ENCODE peak calls at places on chromosomes 5 and 9, in six cellular contexts. One of them, this sample, is unnamed. For H3K4me1, the result is how much of the 10 kb centered on the place peaks cover.

GRCh38 chr5:68154119-68154857 is 61.3 kb upstream of the PIK3R1 start:
- DNase-seq in hepatocyte: no peak
- DNase-seq in right lobe of liver: no peak
- DNase-seq in lower lobe of right lung: no peak
- DNase-seq in GM23338: no peak
- DNase-seq in endothelial cell of umbilical vein: no peak
- DNase-seq in this sample: no peak

GRCh38 chr5:129395247-129395646 is 64.9 kb upstream of the ADAMTS19 start:
- DNase-seq in hepatocyte: no peak
- DNase-seq in right lobe of liver: no peak
- DNase-seq in lower lobe of right lung: no peak
- DNase-seq in GM23338: peak
- DNase-seq in endothelial cell of umbilical vein: no peak
- DNase-seq in this sample: no peak

GRCh38 chr9:96116275-96117051 is 185.5 kb downstream of the HSD17B3 start:
- DNase-seq in hepatocyte: peak
- DNase-seq in right lobe of liver: no peak
- DNase-seq in lower lobe of right lung: no peak
- DNase-seq in GM23338: no peak
- DNase-seq in endothelial cell of umbilical vein: no peak
- DNase-seq in this sample: peak

GRCh38 chr9:80878556-80878955 is 810.8 kb downstream of the TLE1 start:
- DNase-seq in hepatocyte: no peak
- DNase-seq in right lobe of liver: no peak
- DNase-seq in lower lobe of right lung: no peak
- DNase-seq in GM23338: no peak
- DNase-seq in endothelial cell of umbilical vein: no peak
- DNase-seq in this sample: no peak

GRCh38 chr9:89874351-89875321 is 269.8 kb downstream of the GADD45G start:
- DNase-seq in hepatocyte: no peak
- DNase-seq in right lobe of liver: peak
- DNase-seq in lower lobe of right lung: peak
- DNase-seq in GM23338: no peak
- DNase-seq in endothelial cell of umbilical vein: no peak
- DNase-seq in this sample: no peak

GRCh38 chr9:7163957-7164356 is 406.2 kb downstream of the KDM4C start:
- DNase-seq in hepatocyte: no peak
- DNase-seq in right lobe of liver: no peak
- DNase-seq in lower lobe of right lung: no peak
- DNase-seq in GM23338: no peak
- DNase-seq in endothelial cell of umbilical vein: no peak
- DNase-seq in this sample: no peak

GRCh38 chr9:116342941-116343340 is 189.3 kb downstream of the PAPPA start:
- DNase-seq in hepatocyte: no peak
- DNase-seq in right lobe of liver: no peak
- DNase-seq in lower lobe of right lung: no peak
- DNase-seq in GM23338: no peak
- DNase-seq in endothelial cell of umbilical vein: no peak
- DNase-seq in this sample: no peak

GRCh38 chr5:144183254-144183889 is 12.7 kb downstream of the KCTD16 start:
- DNase-seq in hepatocyte: peak
- DNase-seq in right lobe of liver: no peak
- DNase-seq in lower lobe of right lung: no peak
- DNase-seq in GM23338: peak
- DNase-seq in endothelial cell of umbilical vein: peak
- DNase-seq in this sample: no peak

GRCh38 chr9:125989090-125989501 is 241.9 kb downstream of the PBX3 start:
- DNase-seq in hepatocyte: no peak
- DNase-seq in right lobe of liver: peak
- DNase-seq in lower lobe of right lung: peak
- DNase-seq in GM23338: no peak
- DNase-seq in endothelial cell of umbilical vein: no peak
- DNase-seq in this sample: no peak

GRCh38 chr9:18438951-18439350 is 35.0 kb upstream of the ADAMTSL1 start:
- DNase-seq in hepatocyte: no peak
- DNase-seq in right lobe of liver: no peak
- DNase-seq in lower lobe of right lung: no peak
- DNase-seq in GM23338: no peak
- DNase-seq in endothelial cell of umbilical vein: no peak
- DNase-seq in this sample: no peak

GRCh38 chr5:40410939-40411635 is 268.6 kb upstream of the PTGER4 start:
- DNase-seq in hepatocyte: no peak
- DNase-seq in right lobe of liver: no peak
- DNase-seq in lower lobe of right lung: no peak
- DNase-seq in GM23338: no peak
- DNase-seq in endothelial cell of umbilical vein: no peak
- DNase-seq in this sample: no peak

GRCh38 chr9:120929392-120929791 is 2.8 kb upstream of the TRAF1 start:
- DNase-seq in hepatocyte: no peak
- DNase-seq in right lobe of liver: no peak
- DNase-seq in lower lobe of right lung: no peak
- DNase-seq in GM23338: no peak
- DNase-seq in endothelial cell of umbilical vein: no peak
- DNase-seq in this sample: no peak

GRCh38 chr5:40080191-40080590 is 599.5 kb upstream of the PTGER4 start:
- DNase-seq in hepatocyte: no peak
- DNase-seq in right lobe of liver: no peak
- DNase-seq in lower lobe of right lung: no peak
- DNase-seq in GM23338: no peak
- DNase-seq in endothelial cell of umbilical vein: peak
- DNase-seq in this sample: no peak

GRCh38 chr5:139974661-139975060 is 68.4 kb downstream of the NRG2 start:
- DNase-seq in hepatocyte: no peak
- DNase-seq in right lobe of liver: no peak
- DNase-seq in lower lobe of right lung: no peak
- DNase-seq in GM23338: peak
- DNase-seq in endothelial cell of umbilical vein: no peak
- DNase-seq in this sample: no peak

DNA sequence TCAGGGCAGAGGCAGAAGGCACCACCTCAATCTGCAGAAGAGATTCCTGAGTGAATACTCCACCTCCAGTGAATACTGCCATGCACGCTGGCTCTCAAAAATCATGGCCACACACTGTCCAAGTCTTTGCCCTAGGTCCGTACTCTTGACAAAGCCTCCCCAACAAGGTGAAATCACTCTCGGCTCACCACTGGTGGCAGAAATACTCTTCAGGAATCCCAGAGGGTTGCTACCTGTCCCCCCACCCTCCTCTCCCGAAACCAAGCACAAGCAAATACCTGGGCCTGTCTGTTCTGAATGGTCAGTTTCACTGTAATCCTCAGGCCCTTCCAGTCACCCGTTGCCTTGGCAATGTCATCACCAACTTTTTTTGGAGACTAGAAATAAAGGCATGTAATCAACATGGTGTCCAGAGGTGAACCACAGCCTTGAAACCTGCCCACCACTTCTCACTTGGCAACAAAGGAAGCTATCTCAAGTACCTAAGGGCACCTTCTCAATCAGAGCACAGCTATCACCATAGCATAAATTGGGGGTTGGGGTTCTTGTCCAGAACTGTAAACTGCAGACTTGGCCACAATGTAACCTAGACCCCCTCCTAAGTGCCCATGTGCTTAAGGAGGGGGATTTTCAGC is 1.8 kb downstream of the RPL12 start:
- DNase-seq in hepatocyte: no peak
- DNase-seq in right lobe of liver: no peak
- DNase-seq in lower lobe of right lung: no peak
- DNase-seq in GM23338: no peak
- DNase-seq in endothelial cell of umbilical vein: no peak
- DNase-seq in this sample: no peak
- H3K4me3 ChIP-seq in hepatocyte: peak
- H3K4me3 ChIP-seq in right lobe of liver: peak
- H3K4me3 ChIP-seq in lower lobe of right lung: peak
- H3K4me3 ChIP-seq in GM23338: peak
- H3K4me3 ChIP-seq in endothelial cell of umbilical vein: peak
- H3K4me3 ChIP-seq in this sample: no peak

DNA sequence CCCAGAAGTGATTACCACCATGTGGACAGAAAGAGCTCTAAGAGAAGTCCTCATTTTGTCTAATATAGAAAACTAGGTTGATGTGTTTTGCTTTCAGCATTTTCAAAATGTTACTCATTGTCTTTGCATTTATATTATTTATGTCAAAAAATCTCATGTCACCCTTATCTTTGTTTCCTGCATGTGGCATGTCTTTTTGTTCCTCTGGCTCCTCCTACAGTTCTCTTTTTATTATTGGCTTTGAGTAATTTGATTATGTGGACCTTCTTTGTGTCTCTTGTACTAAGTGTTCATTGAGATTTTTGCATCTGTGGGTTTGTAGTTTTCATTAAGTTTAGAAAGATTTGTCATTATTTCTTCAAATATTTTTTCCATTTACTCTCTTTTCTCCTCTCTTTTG is 58.8 kb downstream of the GNG10 start:
- DNase-seq in hepatocyte: no peak
- DNase-seq in right lobe of liver: no peak
- DNase-seq in lower lobe of right lung: no peak
- DNase-seq in GM23338: no peak
- DNase-seq in endothelial cell of umbilical vein: peak
- DNase-seq in this sample: no peak
- TF ChIP-seq CTCF in hepatocyte: no peak
- TF ChIP-seq CTCF in right lobe of liver: no peak
- TF ChIP-seq CTCF in lower lobe of right lung: no peak
- TF ChIP-seq CTCF in GM23338: no peak
- TF ChIP-seq CTCF in endothelial cell of umbilical vein: no peak
- TF ChIP-seq CTCF in this sample: no peak

GRCh38 chr5:116518423-116518822 is 56.2 kb downstream of the SEMA6A start:
- DNase-seq in hepatocyte: no peak
- DNase-seq in right lobe of liver: no peak
- DNase-seq in lower lobe of right lung: no peak
- DNase-seq in GM23338: no peak
- DNase-seq in endothelial cell of umbilical vein: no peak
- DNase-seq in this sample: no peak
- H3K4me1 ChIP-seq in hepatocyte: under half
- H3K4me1 ChIP-seq in right lobe of liver: under half
- H3K4me1 ChIP-seq in lower lobe of right lung: under half
- H3K4me1 ChIP-seq in GM23338: half or more
- H3K4me1 ChIP-seq in endothelial cell of umbilical vein: under half
- H3K4me1 ChIP-seq in this sample: under half

GRCh38 chr5:96336351-96336985 is 96.6 kb downstream of the PCSK1 start:
- DNase-seq in hepatocyte: peak
- DNase-seq in right lobe of liver: peak
- DNase-seq in lower lobe of right lung: no peak
- DNase-seq in GM23338: peak
- DNase-seq in endothelial cell of umbilical vein: peak
- DNase-seq in this sample: no peak
- H3K4me3 ChIP-seq in hepatocyte: no peak
- H3K4me3 ChIP-seq in right lobe of liver: no peak
- H3K4me3 ChIP-seq in lower lobe of right lung: no peak
- H3K4me3 ChIP-seq in GM23338: no peak
- H3K4me3 ChIP-seq in endothelial cell of umbilical vein: no peak
- H3K4me3 ChIP-seq in this sample: no peak

GRCh38 chr5:95113489-95113888 is 171.4 kb downstream of the MCTP1 start:
- DNase-seq in hepatocyte: peak
- DNase-seq in right lobe of liver: no peak
- DNase-seq in lower lobe of right lung: no peak
- DNase-seq in GM23338: peak
- DNase-seq in endothelial cell of umbilical vein: no peak
- DNase-seq in this sample: no peak
- TF ChIP-seq CTCF in hepatocyte: no peak
- TF ChIP-seq CTCF in right lobe of liver: no peak
- TF ChIP-seq CTCF in lower lobe of right lung: no peak
- TF ChIP-seq CTCF in GM23338: peak
- TF ChIP-seq CTCF in endothelial cell of umbilical vein: no peak
- TF ChIP-seq CTCF in this sample: no peak

This sample was measured in mucosa of descending colon.